ENCODE peak calls at places on chromosomes 11 and 22, in seven cellular contexts. T, Q, H, N, M, A and K are unnamed samples.

GRCh38 chr11:102446606-102447005 is 6.0 kb downstream of the TMEM123 start:
- DNase-seq in T (no peak), Q (no peak), H (no peak), N (no peak), M (peak), A (no peak), K (no peak)

GRCh38 chr11:123194308-123195181 is 503 bp downstream of the CLMP start:
- DNase-seq in T (peak), Q (no peak), H (no peak), N (no peak), M (no peak), A (no peak), K (no peak)

GRCh38 chr11:921921-922678 is 3.6 kb upstream of the AP2A2 start:
- DNase-seq in T (no peak), Q (no peak), H (no peak), N (no peak), M (no peak), A (no peak), K (no peak)

GRCh38 chr11:28442113-28442512 is 333.9 kb downstream of the METTL15 start:
- DNase-seq in T (no peak), Q (no peak), H (no peak), N (no peak), M (no peak), A (no peak), K (no peak)

GRCh38 chr11:11864332-11864731 is 22.6 kb downstream of the USP47 start:
- DNase-seq in T (no peak), Q (no peak), H (no peak), N (no peak), M (no peak), A (no peak), K (no peak)

GRCh38 chr11:612201-612960 is 3.4 kb downstream of the IRF7 start:
- DNase-seq in T (no peak), Q (no peak), H (no peak), N (no peak), M (peak), A (no peak), K (no peak)

GRCh38 chr11:102552447-102553200 is 22.1 kb upstream of the MMP7 start:
- DNase-seq in T (no peak), Q (no peak), H (no peak), N (no peak), M (peak), A (no peak), K (no peak)

GRCh38 chr11:29024386-29024785 is 916.2 kb downstream of the METTL15 start:
- DNase-seq in T (no peak), Q (no peak), H (no peak), N (no peak), M (no peak), A (no peak), K (no peak)

GRCh38 chr22:39243443-39244072 is 1.2 kb downstream of the PDGFB start:
- DNase-seq in T (no peak), Q (no peak), H (no peak), N (no peak), M (no peak), A (no peak), K (no peak)

GRCh38 chr11:5690736-5691135 is 1.1 kb downstream of the TRIM22 start:
- DNase-seq in T (peak), Q (no peak), H (peak), N (no peak), M (peak), A (no peak), K (no peak)

DNA sequence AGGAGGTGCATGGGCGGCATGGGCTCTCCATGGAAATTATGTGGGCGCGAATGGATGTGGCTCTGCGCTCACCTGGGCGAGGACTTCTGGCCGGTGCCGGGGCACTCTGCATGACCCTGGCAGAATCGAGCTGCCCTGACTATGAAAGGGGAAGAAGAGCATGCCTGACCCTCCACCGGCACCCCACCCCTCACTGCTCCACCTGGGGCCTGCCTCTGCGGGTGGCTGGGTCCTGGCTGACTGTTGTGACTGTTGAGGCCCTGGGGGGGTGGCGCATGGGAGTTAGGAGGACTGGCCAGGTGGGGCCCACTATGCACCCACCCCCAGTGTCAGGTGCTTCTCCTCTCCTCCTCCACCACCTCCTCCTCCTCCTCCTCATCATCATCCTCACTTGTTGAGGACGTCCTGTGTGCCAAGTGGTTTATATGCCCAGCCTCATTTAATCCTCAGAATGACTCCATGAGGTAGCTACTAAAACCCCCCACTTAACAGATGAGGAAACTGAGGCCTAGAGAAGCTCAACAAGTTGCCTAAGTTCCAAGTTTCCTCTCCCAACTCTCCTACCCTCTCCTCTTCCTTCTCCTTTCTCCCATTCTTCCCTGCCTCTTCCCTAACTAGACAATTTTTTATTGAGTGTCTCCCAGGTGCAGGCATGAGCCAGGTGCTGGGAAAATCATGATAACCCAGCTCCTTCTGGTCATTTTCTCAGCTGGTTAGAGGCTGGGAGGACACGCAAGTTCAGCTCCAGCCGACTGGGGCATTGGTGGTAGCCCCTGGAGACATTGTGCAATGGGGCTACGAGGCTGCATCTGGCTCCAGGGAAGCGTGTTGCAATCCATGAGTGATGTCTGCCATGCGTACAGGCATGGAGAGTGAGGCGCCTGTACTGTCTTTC is 2.3 kb downstream of the MYEOV start:
- DNase-seq in T (no peak), Q (no peak), H (no peak), N (no peak), M (peak), A (no peak), K (no peak)
- H3K4me3 ChIP-seq in T (no peak), Q (peak), H (peak), N (no peak), M (no peak), A (no peak), K (no peak)

GRCh38 chr11:56846631-56847400 is 98.3 kb upstream of the OR9G4 start:
- DNase-seq in T (no peak), Q (no peak), H (no peak), N (no peak), M (no peak), A (no peak), K (no peak)
- H3K4me3 ChIP-seq in T (no peak), Q (no peak), H (no peak), N (no peak), M (no peak), A (no peak), K (no peak)

GRCh38 chr11:60908803-60909202 is 2.4 kb upstream of the PRPF19 start:
- DNase-seq in T (no peak), Q (no peak), H (no peak), N (no peak), M (no peak), A (no peak), K (no peak)

GRCh38 chr11:60910281-60910687 is 3.7 kb upstream of the TMEM109 start:
- DNase-seq in T (no peak), Q (no peak), H (no peak), N (no peak), M (no peak), A (no peak), K (peak)

GRCh38 chr11:60912223-60912850 is 1.6 kb upstream of the TMEM109 start:
- DNase-seq in T (no peak), Q (no peak), H (no peak), N (no peak), M (peak), A (no peak), K (no peak)

GRCh38 chr11:60912851-60913550 is 957 bp upstream of the TMEM109 start:
- DNase-seq in T (no peak), Q (no peak), H (no peak), N (no peak), M (peak), A (no peak), K (no peak)

GRCh38 chr11:60910711-60911366 is 3.1 kb upstream of the TMEM109 start:
- DNase-seq in T (no peak), Q (no peak), H (no peak), N (no peak), M (no peak), A (no peak), K (no peak)
- H3K4me3 ChIP-seq in T (no peak), Q (no peak), H (no peak), N (no peak), M (no peak), A (no peak), K (no peak)

DNA sequence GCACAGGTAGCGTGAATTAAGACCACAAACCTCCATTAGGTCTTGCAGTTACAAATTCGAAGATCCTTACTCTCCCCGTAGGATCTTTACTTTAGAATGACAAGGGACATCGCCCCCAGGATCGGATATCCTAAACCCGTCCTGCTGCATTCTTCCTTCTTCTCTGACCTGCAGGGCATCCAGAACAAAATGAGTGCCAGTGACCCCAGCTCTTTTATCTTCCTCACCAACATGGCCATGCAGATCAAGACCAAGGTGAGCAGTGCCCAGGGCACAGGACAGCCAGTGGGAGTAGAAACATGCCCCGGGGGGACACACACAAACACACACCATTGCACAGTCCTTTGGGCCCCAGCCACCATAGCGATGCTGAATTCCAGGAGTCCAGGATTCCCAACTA is 42.6 kb upstream of the MPEG1 start:
- DNase-seq in T (no peak), Q (no peak), H (peak), N (no peak), M (no peak), A (no peak), K (no peak)
- H3K4me3 ChIP-seq in T (no peak), Q (no peak), H (no peak), N (no peak), M (no peak), A (no peak), K (no peak)

DNA sequence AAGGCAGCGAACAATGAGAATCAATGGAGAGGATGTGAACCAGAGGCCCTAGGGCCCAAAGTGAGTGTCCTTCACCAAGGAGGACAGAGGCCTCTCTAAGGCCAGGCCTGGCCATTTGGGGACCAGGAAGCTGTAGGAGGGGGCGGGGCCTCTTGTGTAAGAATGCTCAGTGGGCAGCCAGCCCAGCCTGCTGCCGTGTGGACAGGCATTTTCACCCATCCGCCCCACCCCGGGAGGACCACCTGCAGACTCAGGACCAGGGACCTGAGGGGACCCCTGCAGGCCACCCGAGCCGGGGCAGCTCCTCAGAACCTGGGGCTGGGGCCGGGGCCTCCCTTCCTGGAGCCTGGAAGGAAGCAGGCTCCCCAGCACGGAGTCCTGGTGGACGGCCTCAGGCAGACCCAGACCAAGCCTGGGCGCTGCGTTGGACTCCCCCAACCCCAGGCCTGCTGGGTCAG is 1.7 kb upstream of the TRABD start:
- DNase-seq in T (peak), Q (no peak), H (peak), N (no peak), M (peak), A (no peak), K (no peak)
- H3K4me3 ChIP-seq in T (no peak), Q (no peak), H (peak), N (peak), M (no peak), A (no peak), K (no peak)

GRCh38 chr11:68683086-68683951 is 1.0 kb upstream of the GAL start:
- DNase-seq in T (no peak), Q (no peak), H (no peak), N (no peak), M (no peak), A (no peak), K (no peak)

GRCh38 chr11:68682531-68682931 is 1.8 kb upstream of the GAL start:
- DNase-seq in T (no peak), Q (no peak), H (no peak), N (no peak), M (no peak), A (no peak), K (no peak)

GRCh38 chr11:68684385-68685356 is at the start of gene GAL:
- DNase-seq in T (no peak), Q (no peak), H (no peak), N (no peak), M (no peak), A (no peak), K (no peak)

GRCh38 chr11:68685656-68686380 is 1.5 kb downstream of the GAL start:
- DNase-seq in T (no peak), Q (no peak), H (no peak), N (no peak), M (no peak), A (no peak), K (no peak)

DNA sequence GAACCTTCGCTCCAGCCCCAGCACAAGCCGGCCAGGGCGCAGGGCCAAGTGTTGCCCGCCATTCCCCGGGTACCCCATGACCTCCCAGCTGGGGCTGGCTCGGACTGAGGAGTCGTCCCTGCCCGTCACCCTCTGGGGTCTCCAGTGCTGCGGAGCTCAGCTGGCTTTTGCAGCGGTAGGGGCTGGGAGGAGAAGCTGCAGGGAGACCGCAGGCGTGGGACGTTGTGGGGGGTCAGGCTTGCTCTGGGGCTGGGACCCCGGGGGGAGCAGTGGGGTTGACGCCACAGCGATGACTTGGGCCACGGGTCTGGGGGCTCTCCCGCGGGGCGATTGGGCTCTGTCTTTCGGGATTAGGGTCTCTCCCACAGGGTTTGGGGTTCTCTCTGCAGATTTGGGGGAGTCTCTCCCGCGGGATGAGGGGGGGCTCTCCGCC is 376 bp upstream of the GAL start:
- DNase-seq in T (no peak), Q (no peak), H (no peak), N (no peak), M (no peak), A (no peak), K (no peak)
- H3K4me3 ChIP-seq in T (no peak), Q (no peak), H (peak), N (peak), M (no peak), A (peak), K (no peak)

GRCh38 chr11:20156280-20156875 is 3.9 kb downstream of the DBX1 start:
- DNase-seq in T (no peak), Q (peak), H (no peak), N (no peak), M (no peak), A (no peak), K (no peak)
- H3K4me3 ChIP-seq in T (no peak), Q (no peak), H (peak), N (no peak), M (no peak), A (no peak), K (no peak)